ENCODE peak calls at places on chromosomes 1 and 21, in ten cellular contexts. B is stimulated activated CD8-positive, alpha-beta memory T cell treated with anti-CD3 and anti-CD28 coated beads, Interleukin-7, amount 100 ng/mL, for 4 hours; I is GM12865; R is AG08395; Z is AG04450; F is activated CD4-positive, alpha-beta T cell treated with anti-CD3 and anti-CD28 coated beads, Interleukin-2, amount 50 U/mL, for 24 hours; C is amygdala; A is HCEC 1CT; L is ovary; S is smooth muscle cell of the brain vasculature. Q is an unnamed sample.
A peak's percentile ranks its signal among the peaks of the same experiment; 100 is the strongest.

GRCh38 chr1:7646981-7647901 is 123.9 kb upstream of the VAMP3 start:
- DNase-seq in B (peak; percentile 47), I (peak; percentile 59), R (peak; percentile 93), Z (no peak), F (peak; percentile 54), C (peak; percentile 42), A (peak; percentile 17), L (peak; percentile 78), S (no peak), Q (peak; percentile 84)

GRCh38 chr1:203324103-203325003 is 19.0 kb downstream of the BTG2 start:
- DNase-seq in B (no peak), I (peak; percentile 76), R (no peak), Z (no peak), F (no peak), C (peak; percentile 22), A (no peak), L (peak; percentile 31), S (no peak), Q (peak; percentile 69)

GRCh38 chr1:20125091-20125490 is 5.8 kb upstream of the PLA2G2D start:
- DNase-seq in B (no peak), I (no peak), R (no peak), Z (no peak), F (no peak), C (no peak), A (no peak), L (no peak), S (no peak), Q (peak; percentile 19)

GRCh38 chr21:46156378-46156645 is 933 bp upstream of the FTCD start:
- DNase-seq in B (no peak), I (no peak), R (no peak), Z (no peak), F (no peak), C (no peak), A (no peak), L (peak; percentile 15), S (no peak), Q (peak; percentile 53)

GRCh38 chr1:28871631-28872401 is 42.6 kb upstream of the EPB41 start:
- DNase-seq in B (no peak), I (no peak), R (no peak), Z (no peak), F (no peak), C (no peak), A (no peak), L (no peak), S (no peak), Q (no peak)

GRCh38 chr1:1678581-1679380 is 13.8 kb downstream of the SLC35E2B start:
- DNase-seq in B (no peak), I (peak; percentile 92), R (no peak), Z (no peak), F (no peak), C (no peak), A (no peak), L (peak; percentile 33), S (no peak), Q (peak; percentile 61)

GRCh38 chr1:96978431-96978830 is 256.8 kb downstream of the PTBP2 start:
- DNase-seq in B (no peak), I (no peak), R (no peak), Z (no peak), F (no peak), C (no peak), A (no peak), L (no peak), S (no peak), Q (no peak)

GRCh38 chr1:168485048-168485447 is 58.7 kb downstream of the XCL2 start:
- DNase-seq in B (no peak), I (no peak), R (no peak), Z (no peak), F (no peak), C (no peak), A (no peak), L (no peak), S (no peak), Q (peak; percentile 70)

GRCh38 chr1:171984850-171985485 is 143.7 kb downstream of the DNM3 start:
- DNase-seq in B (no peak), I (peak; percentile 57), R (peak; percentile 45), Z (no peak), F (no peak), C (no peak), A (peak; percentile 47), L (no peak), S (no peak), Q (no peak)

GRCh38 chr1:25700124-25700523 is 83.5 kb downstream of the MAN1C1 start:
- DNase-seq in B (no peak), I (no peak), R (peak; percentile 80), Z (no peak), F (no peak), C (no peak), A (no peak), L (peak; percentile 75), S (no peak), Q (peak; percentile 92)

GRCh38 chr21:38244885-38245869 is 11.6 kb upstream of the KCNJ15 start:
- DNase-seq in B (peak; percentile 46), I (peak; percentile 89), R (peak; percentile 90), Z (peak; percentile 74), F (peak; percentile 12), C (no peak), A (peak; percentile 99), L (no peak), S (peak; percentile 58), Q (no peak)

GRCh38 chr1:53576381-53576801 is 117.2 kb downstream of the DMRTB1 start:
- DNase-seq in B (no peak), I (no peak), R (no peak), Z (no peak), F (no peak), C (no peak), A (no peak), L (no peak), S (no peak), Q (peak; percentile 56)

GRCh38 chr1:233304489-233305102 is 9.1 kb upstream of the PCNX2 start:
- DNase-seq in B (no peak), I (peak; percentile 22), R (peak; percentile 28), Z (no peak), F (no peak), C (no peak), A (peak; percentile 31), L (no peak), S (no peak), Q (no peak)

GRCh38 chr21:39149008-39149407 is 34.2 kb downstream of the PSMG1 start:
- DNase-seq in B (no peak), I (no peak), R (no peak), Z (no peak), F (no peak), C (no peak), A (no peak), L (no peak), S (no peak), Q (no peak)

GRCh38 chr1:3687509-3687908 is 35.2 kb downstream of the TP73 start:
- DNase-seq in B (no peak), I (no peak), R (no peak), Z (no peak), F (no peak), C (no peak), A (no peak), L (no peak), S (no peak), Q (no peak)

GRCh38 chr1:234533034-234533571 is 54.1 kb upstream of the TARBP1 start:
- DNase-seq in B (no peak), I (no peak), R (peak; percentile 80), Z (peak; percentile 82), F (no peak), C (no peak), A (peak; percentile 97), L (peak; percentile 62), S (no peak), Q (peak; percentile 94)

GRCh38 chr1:32122141-32122540 is 14.3 kb downstream of the KPNA6 start:
- DNase-seq in B (no peak), I (no peak), R (no peak), Z (no peak), F (no peak), C (no peak), A (no peak), L (no peak), S (no peak), Q (no peak)

GRCh38 chr21:46110499-46111192 is 12.7 kb downstream of the COL6A2 start:
- DNase-seq in B (no peak), I (no peak), R (peak; percentile 20), Z (no peak), F (no peak), C (no peak), A (no peak), L (peak; percentile 70), S (no peak), Q (peak; percentile 95)

GRCh38 chr1:213619026-213619425 is 368.7 kb upstream of the PROX1 start:
- DNase-seq in B (no peak), I (no peak), R (no peak), Z (no peak), F (no peak), C (no peak), A (no peak), L (no peak), S (no peak), Q (no peak)

GRCh38 chr1:93702828-93703183 is 21.2 kb upstream of the BCAR3 start:
- DNase-seq in B (no peak), I (no peak), R (no peak), Z (no peak), F (no peak), C (no peak), A (no peak), L (no peak), S (no peak), Q (no peak)

GRCh38 chr1:243841507-243841906 is 8.5 kb downstream of the AKT3 start:
- DNase-seq in B (no peak), I (no peak), R (no peak), Z (peak; percentile 27), F (no peak), C (no peak), A (peak; percentile 80), L (no peak), S (no peak), Q (no peak)

GRCh38 chr1:94912263-94912986 is 14.5 kb downstream of the CNN3 start:
- DNase-seq in B (no peak), I (no peak), R (no peak), Z (no peak), F (no peak), C (no peak), A (no peak), L (no peak), S (no peak), Q (no peak)

GRCh38 chr1:232722626-232723025 is 82.6 kb upstream of the MAP10 start:
- DNase-seq in B (no peak), I (no peak), R (peak; percentile 18), Z (no peak), F (no peak), C (no peak), A (no peak), L (no peak), S (no peak), Q (no peak)